ENCODE peak calls at places on chromosome 3, in seven cellular contexts. M is GM23338, L is upper lobe of right lung, S is heart right ventricle, F is left lung, O is uterus, T is esophagus squamous epithelium. Y is an unnamed sample.
A peak's percentile ranks its signal among the peaks of the same experiment; 100 is the strongest.

GRCh38 chr3:10361375-10361774 is 40.5 kb upstream of the SEC13 start:
- DNase-seq in M (no peak), L (no peak), S (no peak), F (no peak), O (no peak), T (no peak), Y (no peak)

GRCh38 chr3:74470313-74470712 is 144.1 kb downstream of the CNTN3 start:
- DNase-seq in M (no peak), L (no peak), S (no peak), F (no peak), O (no peak), T (no peak), Y (no peak)

GRCh38 chr3:60399295-60399694 is 852.0 kb downstream of the FHIT start:
- DNase-seq in M (no peak), L (no peak), S (no peak), F (no peak), O (no peak), T (no peak), Y (no peak)

GRCh38 chr3:98027084-98027445 is 8.1 kb downstream of the GABRR3 start:
- DNase-seq in M (no peak), L (no peak), S (no peak), F (no peak), O (no peak), T (no peak), Y (no peak)

GRCh38 chr3:13884851-13885703 is 5.2 kb upstream of the WNT7A start:
- DNase-seq in M (peak; percentile 81), L (peak; percentile 60), S (no peak), F (no peak), O (no peak), T (no peak), Y (peak; percentile 68)

GRCh38 chr3:102904629-102905028 is 469.8 kb downstream of the ZPLD1 start:
- DNase-seq in M (no peak), L (no peak), S (no peak), F (no peak), O (no peak), T (no peak), Y (no peak)

GRCh38 chr3:45104715-45105711 is 41.2 kb downstream of the CDCP1 start:
- DNase-seq in M (no peak), L (no peak), S (no peak), F (no peak), O (no peak), T (no peak), Y (no peak)

GRCh38 chr3:71064288-71064975 is 519.1 kb downstream of the FOXP1 start:
- DNase-seq in M (peak; percentile 79), L (peak; percentile 77), S (no peak), F (peak; percentile 50), O (peak; percentile 44), T (no peak), Y (peak; percentile 56)

GRCh38 chr3:81349941-81350340 is 411.5 kb downstream of the GBE1 start:
- DNase-seq in M (no peak), L (no peak), S (no peak), F (no peak), O (no peak), T (no peak), Y (no peak)

GRCh38 chr3:150430272-150430671 is 22.2 kb downstream of the TSC22D2 start:
- DNase-seq in M (no peak), L (no peak), S (no peak), F (no peak), O (no peak), T (no peak), Y (no peak)

GRCh38 chr3:18382760-18383369 is 42.3 kb downstream of the SATB1 start:
- DNase-seq in M (peak; percentile 17), L (no peak), S (no peak), F (no peak), O (no peak), T (no peak), Y (no peak)

GRCh38 chr3:38039899-38040261 is 872 bp downstream of the DLEC1 start:
- DNase-seq in M (peak; percentile 64), L (peak; percentile 81), S (peak; percentile 54), F (peak; percentile 81), O (peak; percentile 57), T (peak; percentile 13), Y (peak; percentile 63)

GRCh38 chr3:88188436-88188835 is 38.7 kb downstream of the C3orf38 start:
- DNase-seq in M (no peak), L (no peak), S (peak; percentile 36), F (no peak), O (no peak), T (no peak), Y (no peak)

GRCh38 chr3:53255360-53255774 is 455 bp downstream of the TKT start:
- DNase-seq in M (no peak), L (peak; percentile 79), S (peak; percentile 42), F (no peak), O (no peak), T (no peak), Y (no peak)

GRCh38 chr3:79306939-79307590 is 460.7 kb downstream of the ROBO1 start:
- DNase-seq in M (peak; percentile 39), L (no peak), S (no peak), F (no peak), O (no peak), T (no peak), Y (no peak)

GRCh38 chr3:160981217-160981938 is 123.8 kb downstream of the B3GALNT1 start:
- DNase-seq in M (no peak), L (no peak), S (no peak), F (peak; percentile 42), O (no peak), T (no peak), Y (no peak)

GRCh38 chr3:114319453-114319852 is 25.6 kb downstream of the TIGIT start:
- DNase-seq in M (peak; percentile 88), L (no peak), S (no peak), F (no peak), O (no peak), T (no peak), Y (peak; percentile 12)

DNA sequence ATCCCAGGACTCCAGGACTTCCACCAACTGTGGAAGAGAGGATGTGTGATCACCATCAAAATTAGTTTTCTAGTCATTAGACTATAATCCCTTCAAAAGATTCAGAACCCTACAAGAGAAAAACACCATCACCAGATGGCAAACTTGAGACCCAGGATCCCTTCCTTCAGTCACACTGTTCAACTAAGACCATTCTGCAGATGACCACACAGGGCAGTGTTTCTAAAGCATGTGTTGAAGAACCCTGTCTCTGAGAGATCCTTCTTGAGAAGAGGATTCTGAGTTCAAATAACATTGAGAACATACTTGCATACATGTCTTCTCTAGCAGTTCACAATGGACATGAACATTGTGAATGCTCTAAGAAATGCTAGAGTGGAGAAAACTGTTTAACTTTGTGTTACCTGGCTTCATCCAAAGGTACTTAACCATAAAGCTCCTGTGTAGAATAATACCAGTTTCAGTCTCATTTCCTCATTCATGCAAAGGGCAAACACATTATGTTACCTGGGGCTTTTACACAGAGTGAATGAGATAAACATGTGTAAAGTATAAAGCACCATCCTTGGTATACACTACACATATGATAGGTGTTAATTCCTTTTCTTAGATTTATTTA is 2.4 kb upstream of the ADGRG7 start:
- DNase-seq in M (no peak), L (no peak), S (no peak), F (no peak), O (no peak), T (no peak), Y (no peak)
- TF ChIP-seq CTCF in M (no peak), L (no peak), S (no peak), F (no peak), O (no peak), T (no peak), Y (no peak)

DNA sequence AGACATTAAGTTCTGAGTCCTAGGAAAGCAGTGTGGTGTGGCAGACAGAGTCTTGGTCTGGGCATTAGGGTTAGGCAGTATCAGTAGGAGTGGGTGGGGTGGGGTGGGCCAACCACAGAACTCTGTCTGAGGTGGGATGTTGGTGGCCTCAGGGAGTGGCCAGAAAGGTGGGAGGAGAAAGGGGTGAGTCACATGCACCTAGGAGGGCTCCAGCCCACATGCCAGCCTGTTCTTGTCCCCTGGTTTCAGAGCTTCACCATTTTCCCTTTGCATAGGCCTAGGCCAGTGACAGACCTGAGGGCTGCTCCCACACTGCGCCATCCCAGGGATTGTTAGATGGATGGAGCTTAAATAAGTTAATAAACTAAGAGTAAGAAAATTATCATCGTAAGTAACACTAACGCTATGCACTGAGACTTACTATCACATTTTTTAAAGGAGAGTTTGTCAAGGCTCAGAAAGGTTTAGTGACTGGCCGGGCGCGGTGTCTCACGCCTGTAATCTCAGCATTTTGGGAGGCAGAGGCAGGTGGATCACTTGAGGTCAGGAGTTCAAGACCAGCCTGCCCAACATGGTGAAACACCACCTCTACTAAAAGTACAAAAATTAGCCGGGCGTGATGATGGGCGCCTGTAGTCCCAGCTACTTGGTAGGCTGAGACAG is 33.8 kb downstream of the DNASE1L3 start:
- DNase-seq in M (no peak), L (no peak), S (no peak), F (no peak), O (no peak), T (no peak), Y (no peak)
- H3K4me1 ChIP-seq in M (peaks cover 29% of the 10 kb centered on the region), L (peaks cover 21% of the 10 kb centered on the region), S (peaks cover 42% of the 10 kb centered on the region), F (peaks cover 45% of the 10 kb centered on the region), O (no peaks in the 10 kb centered on the region), T (peaks cover 31% of the 10 kb centered on the region), Y (peaks cover 38% of the 10 kb centered on the region)

GRCh38 chr3:126464997-126465396 is 10.7 kb downstream of the ZXDC start:
- DNase-seq in M (no peak), L (peak; percentile 51), S (no peak), F (no peak), O (peak; percentile 9), T (no peak), Y (no peak)

GRCh38 chr3:126467611-126467955 is 8.1 kb downstream of the ZXDC start:
- DNase-seq in M (no peak), L (peak; percentile 22), S (no peak), F (no peak), O (peak; percentile 4), T (no peak), Y (no peak)

GRCh38 chr3:126464494-126464893 is 11.2 kb downstream of the ZXDC start:
- DNase-seq in M (no peak), L (no peak), S (no peak), F (no peak), O (peak; percentile 7), T (no peak), Y (no peak)

GRCh38 chr3:126466886-126467610 is 8.6 kb downstream of the ZXDC start:
- DNase-seq in M (no peak), L (peak; percentile 42), S (no peak), F (no peak), O (peak; percentile 4), T (no peak), Y (no peak)

GRCh38 chr3:126465928-126466564 is 9.6 kb downstream of the ZXDC start:
- DNase-seq in M (no peak), L (peak; percentile 85), S (no peak), F (peak; percentile 74), O (peak; percentile 17), T (no peak), Y (no peak)
- H3K36me3 ChIP-seq in M (peaks cover 48% of the 10 kb centered on the region), L (peaks cover 99% of the 10 kb centered on the region), S (peaks cover 100% of the 10 kb centered on the region), F (peaks cover 100% of the 10 kb centered on the region), O (no peaks in the 10 kb centered on the region), T (peaks cover 100% of the 10 kb centered on the region), Y (peaks cover 8% of the 10 kb centered on the region)

DNA sequence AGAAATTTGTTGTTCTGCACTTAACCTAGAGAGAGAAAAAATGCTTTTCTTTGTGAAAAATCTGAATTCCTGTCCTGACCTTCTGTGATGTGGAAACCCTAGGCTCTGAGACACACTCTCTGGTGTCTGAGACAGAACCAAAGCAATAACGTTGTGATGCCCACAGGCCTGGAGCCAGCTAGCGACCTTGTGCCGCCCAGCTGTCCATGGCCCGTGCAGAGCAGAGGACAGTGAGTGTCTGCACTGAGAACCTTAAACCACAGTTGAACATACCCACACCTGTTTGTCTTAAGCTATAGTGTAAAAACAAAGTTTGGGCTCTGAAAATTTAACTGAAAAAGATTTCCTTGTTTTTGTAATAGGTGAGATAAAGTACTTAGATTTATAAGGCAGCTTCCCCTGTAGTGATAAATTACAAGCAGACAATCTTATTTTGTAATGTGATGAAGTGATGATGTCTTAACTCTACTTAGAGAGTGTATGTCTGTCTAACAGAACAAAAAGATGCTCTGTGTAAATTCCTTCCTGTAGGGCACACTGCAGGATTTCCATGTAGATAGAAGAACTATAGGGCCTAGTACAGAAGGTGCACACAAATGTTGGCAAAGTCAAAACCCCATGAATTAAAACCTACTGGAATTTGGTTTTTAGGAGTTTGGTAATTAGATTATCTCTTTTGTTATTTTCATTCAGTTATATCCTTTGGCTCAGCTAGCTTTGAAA is 62.7 kb downstream of the SNRK start:
- DNase-seq in M (no peak), L (no peak), S (no peak), F (no peak), O (no peak), T (no peak), Y (no peak)
- TF ChIP-seq CTCF in M (no peak), L (no peak), S (no peak), F (no peak), O (no peak), T (no peak), Y (no peak)